ENCODE peak calls at places on chromosomes 5 and 9, in five cellular contexts. I is neuronal stem cell, B is pancreas, X is Panc1, V is H1. W is an unnamed sample. For H3K36me3 and H3K4me1, the result is how much of the 10 kb centered on the place peaks cover.

GRCh38 chr5:66440202-66440680 is 156.0 kb upstream of the MAST4 start:
- DNase-seq in I (no peak), B (no peak), X (no peak), V (no peak), W (no peak)

GRCh38 chr9:103245369-103245768 is 250.2 kb downstream of the CYLC2 start:
- DNase-seq in I (no peak), B (no peak), X (no peak), V (no peak), W (no peak)

GRCh38 chr5:166962470-166962869 is 1329.0 kb upstream of the WWC1 start:
- DNase-seq in I (no peak), B (no peak), X (no peak), V (no peak), W (no peak)

GRCh38 chr9:87271696-87272477 is 225.8 kb upstream of the DAPK1 start:
- DNase-seq in I (no peak), B (no peak), X (no peak), V (no peak), W (no peak)

GRCh38 chr9:104872959-104873850 is 54.8 kb downstream of the ABCA1 start:
- DNase-seq in I (no peak), B (no peak), X (peak), V (no peak), W (peak)

GRCh38 chr5:57175586-57175985 is 1.7 kb downstream of the GPBP1 start:
- DNase-seq in I (no peak), B (no peak), X (no peak), V (no peak), W (no peak)

GRCh38 chr5:671459-672328 is 21.5 kb downstream of the TPPP start:
- DNase-seq in I (peak), B (peak), X (peak), V (no peak), W (peak)

GRCh38 chr9:19564396-19565061 is 155.7 kb downstream of the ACER2 start:
- DNase-seq in I (no peak), B (no peak), X (no peak), V (no peak), W (no peak)

GRCh38 chr5:137344723-137345322 is 154.3 kb downstream of the SPOCK1 start:
- DNase-seq in I (peak), B (no peak), X (peak), V (peak), W (no peak)

GRCh38 chr5:155434681-155435080 is 421.1 kb downstream of the KIF4B start:
- DNase-seq in I (no peak), B (no peak), X (no peak), V (no peak), W (no peak)

GRCh38 chr9:85427749-85428148 is 314.0 kb downstream of the AGTPBP1 start:
- DNase-seq in I (no peak), B (no peak), X (no peak), V (no peak), W (no peak)

GRCh38 chr5:57302164-57302563 is 128.3 kb downstream of the GPBP1 start:
- DNase-seq in I (no peak), B (no peak), X (no peak), V (no peak), W (no peak)

GRCh38 chr9:134391319-134392231 is 65.3 kb downstream of the RXRA start:
- DNase-seq in I (no peak), B (no peak), X (no peak), V (no peak), W (no peak)

GRCh38 chr9:82406714-82407113 is 418.1 kb downstream of the SPATA31D1 start:
- DNase-seq in I (no peak), B (no peak), X (no peak), V (no peak), W (no peak)

GRCh38 chr9:135706288-135706687 is 4.3 kb downstream of the KCNT1 start:
- DNase-seq in I (no peak), B (no peak), X (no peak), V (no peak), W (no peak)

GRCh38 chr9:28668158-28668557 is 1094.9 kb upstream of the C9orf72 start:
- DNase-seq in I (no peak), B (no peak), X (no peak), V (no peak), W (no peak)

GRCh38 chr9:71245651-71246050 is 124.2 kb upstream of the TRPM3 start:
- DNase-seq in I (no peak), B (no peak), X (no peak), V (no peak), W (no peak)

GRCh38 chr5:140870221-140871201 is 1.8 kb downstream of the PCDHA11 start:
- DNase-seq in I (no peak), B (peak), X (no peak), V (no peak), W (no peak)

GRCh38 chr9:89507626-89508025 is 9.7 kb upstream of the SEMA4D start:
- DNase-seq in I (no peak), B (no peak), X (no peak), V (no peak), W (no peak)

GRCh38 chr5:137572042-137572695 is 73.0 kb upstream of the SPOCK1 start:
- DNase-seq in I (no peak), B (no peak), X (no peak), V (no peak), W (no peak)

GRCh38 chr9:122848256-122848943 is 20.0 kb upstream of the PDCL start:
- DNase-seq in I (no peak), B (no peak), X (no peak), V (no peak), W (no peak)

GRCh38 chr9:36833954-36834353 is 200.1 kb downstream of the PAX5 start:
- DNase-seq in I (no peak), B (no peak), X (no peak), V (peak), W (no peak)

GRCh38 chr5:36701085-36701691 is 94.8 kb downstream of the SLC1A3 start:
- DNase-seq in I (no peak), B (no peak), X (no peak), V (no peak), W (no peak)

GRCh38 chr9:135100241-135101067 is 13.0 kb downstream of the OLFM1 start:
- DNase-seq in I (no peak), B (no peak), X (no peak), V (no peak), W (no peak)

GRCh38 chr5:136729901-136730355 is 364.6 kb upstream of the TRPC7 start:
- DNase-seq in I (no peak), B (no peak), X (peak), V (no peak), W (no peak)

GRCh38 chr5:59874675-59875074 is 18.9 kb downstream of the PDE4D start:
- DNase-seq in I (no peak), B (no peak), X (no peak), V (no peak), W (no peak)

GRCh38 chr5:52740007-52740406 is 47.7 kb upstream of the ITGA1 start:
- DNase-seq in I (no peak), B (no peak), X (no peak), V (no peak), W (no peak)

GRCh38 chr9:75552941-75553340 is 337.5 kb upstream of the PCSK5 start:
- DNase-seq in I (no peak), B (no peak), X (no peak), V (no peak), W (no peak)

GRCh38 chr5:102481044-102481715 is 17.6 kb downstream of the SLCO6A1 start:
- DNase-seq in I (no peak), B (no peak), X (no peak), V (no peak), W (no peak)

GRCh38 chr9:120477534-120478001 is 102.4 kb downstream of the CDK5RAP2 start:
- DNase-seq in I (peak), B (peak), X (peak), V (peak), W (peak)

GRCh38 chr5:160245506-160246100 is 16.3 kb downstream of the FABP6 start:
- DNase-seq in I (no peak), B (no peak), X (no peak), V (no peak), W (no peak)

GRCh38 chr9:119365291-119366027 is 3.8 kb downstream of the BRINP1 start:
- DNase-seq in I (peak), B (no peak), X (no peak), V (peak), W (no peak)

GRCh38 chr9:129253820-129254381 is 75.8 kb upstream of the IER5L start:
- DNase-seq in I (no peak), B (no peak), X (no peak), V (no peak), W (no peak)

GRCh38 chr9:93318441-93318840 is 133.0 kb upstream of the FAM120A start:
- DNase-seq in I (no peak), B (no peak), X (no peak), V (no peak), W (no peak)

GRCh38 chr5:1002836-1003235 is 5.8 kb upstream of the NKD2 start:
- DNase-seq in I (no peak), B (no peak), X (no peak), V (no peak), W (peak)

GRCh38 chr9:97992219-97992618 is 9.1 kb downstream of the ANP32B start:
- DNase-seq in I (no peak), B (no peak), X (no peak), V (no peak), W (peak)

GRCh38 chr9:18981471-18982245 is 51.4 kb downstream of the SAXO1 start:
- DNase-seq in I (no peak), B (no peak), X (no peak), V (no peak), W (no peak)

GRCh38 chr9:98751210-98751609 is 42.5 kb upstream of the GABBR2 start:
- DNase-seq in I (no peak), B (no peak), X (no peak), V (no peak), W (no peak)

GRCh38 chr5:71533142-71533541 is 54.0 kb upstream of the MCCC2 start:
- DNase-seq in I (no peak), B (no peak), X (peak), V (no peak), W (no peak)
- H3K36me3 ChIP-seq in I (under half), B (under half), X (under half), V (under half), W (under half)

GRCh38 chr9:6687180-6687579 is 41.7 kb upstream of the GLDC start:
- DNase-seq in I (no peak), B (no peak), X (no peak), V (no peak), W (no peak)
- H3K4me1 ChIP-seq in I (under half), B (under half), X (under half), V (under half), W (under half)

DNA sequence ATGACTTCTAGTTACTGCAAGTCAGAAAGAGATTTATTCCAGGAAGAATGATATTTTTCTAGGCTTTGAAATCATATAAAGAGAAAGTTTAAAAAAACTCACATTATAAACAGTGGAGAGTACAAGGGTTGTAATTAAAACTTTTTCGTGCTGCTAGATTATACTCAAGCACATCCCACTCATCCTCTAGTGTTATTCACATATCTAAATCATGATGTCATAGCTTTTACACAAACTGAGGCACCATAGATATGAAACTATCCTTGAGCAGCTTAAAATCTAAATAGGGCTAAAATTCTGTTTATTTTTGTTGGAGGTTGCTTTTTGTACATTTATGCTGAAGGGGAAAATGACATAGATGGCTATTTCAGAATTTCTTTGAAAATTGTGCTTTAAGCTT is 30.0 kb downstream of the TENT2 start:
- DNase-seq in I (no peak), B (no peak), X (no peak), V (no peak), W (no peak)
- H3K27ac ChIP-seq in I (no peak), B (no peak), X (no peak), V (no peak), W (no peak)

GRCh38 chr5:115806986-115807653 is 9.3 kb downstream of the CDO1 start:
- DNase-seq in I (no peak), B (no peak), X (no peak), V (no peak), W (no peak)
- H3K36me3 ChIP-seq in I (under half), B (under half), X (under half), V (under half), W (under half)

DNA sequence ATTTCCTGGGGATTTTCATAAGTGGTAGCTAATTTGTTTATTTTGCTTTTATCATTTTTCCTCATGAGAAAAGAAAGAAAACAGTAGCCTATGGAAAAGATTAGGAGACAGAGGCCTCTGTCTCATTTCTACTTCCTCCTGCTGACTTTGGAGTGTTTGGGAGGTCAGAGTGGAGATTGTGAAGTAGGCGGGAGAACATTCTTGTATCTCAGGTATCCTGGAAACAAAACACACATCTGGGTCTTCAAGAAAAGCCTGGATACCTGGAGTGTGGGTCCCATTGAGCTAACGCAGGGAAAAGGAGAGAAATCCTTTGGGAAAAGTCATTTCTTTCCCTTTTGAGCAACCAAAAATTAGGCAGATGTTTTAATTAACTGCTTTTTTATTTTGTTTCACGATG is 161.5 kb upstream of the DMAC1 start:
- DNase-seq in I (no peak), B (no peak), X (no peak), V (no peak), W (no peak)
- H3K4me1 ChIP-seq in I (under half), B (under half), X (under half), V (under half), W (under half)